ENCODE peak calls at places on chromosome 15, in eight cellular contexts. L, J, D, V, H, P, B and Y are unnamed samples.

GRCh38 chr15:59360305-59360704 is 12.4 kb downstream of the MYO1E start:
- DNase-seq in L (no peak), J (no peak), D (no peak), V (no peak), H (no peak), P (no peak), B (no peak), Y (no peak)

GRCh38 chr15:93037341-93038063 is 51.5 kb downstream of the RGMA start:
- DNase-seq in L (peak; percentile 85), J (no peak), D (peak; percentile 70), V (no peak), H (peak; percentile 64), P (no peak), B (no peak), Y (no peak)

GRCh38 chr15:77974098-77974414 is 103.5 kb downstream of the TBC1D2B start:
- DNase-seq in L (peak; percentile 66), J (no peak), D (peak; percentile 71), V (no peak), H (peak; percentile 74), P (no peak), B (peak; percentile 79), Y (no peak)

GRCh38 chr15:89140595-89140994 is 52.3 kb downstream of the ABHD2 start:
- DNase-seq in L (no peak), J (no peak), D (no peak), V (no peak), H (no peak), P (no peak), B (no peak), Y (no peak)

GRCh38 chr15:39685999-39686613 is 96.5 kb downstream of the FSIP1 start:
- DNase-seq in L (no peak), J (peak; percentile 44), D (peak; percentile 58), V (peak; percentile 65), H (peak; percentile 75), P (peak; percentile 60), B (peak; percentile 50), Y (peak; percentile 54)

GRCh38 chr15:98322551-98322950 is 325.8 kb upstream of the IGF1R start:
- DNase-seq in L (no peak), J (no peak), D (no peak), V (no peak), H (no peak), P (peak; percentile 13), B (no peak), Y (no peak)

GRCh38 chr15:93042211-93042610 is 46.8 kb downstream of the RGMA start:
- DNase-seq in L (peak; percentile 17), J (no peak), D (no peak), V (no peak), H (no peak), P (no peak), B (no peak), Y (no peak)

GRCh38 chr15:51874751-51875644 is 45.5 kb downstream of the TMOD3 start:
- DNase-seq in L (no peak), J (no peak), D (peak; percentile 89), V (peak; percentile 95), H (peak; percentile 96), P (peak; percentile 87), B (peak; percentile 95), Y (no peak)

GRCh38 chr15:27358751-27359434 is 387.9 kb downstream of the GABRG3 start:
- DNase-seq in L (no peak), J (peak; percentile 59), D (peak; percentile 40), V (no peak), H (peak; percentile 3), P (peak; percentile 1), B (no peak), Y (no peak)

GRCh38 chr15:67903708-67904107 is 63.9 kb upstream of the RNU6-1 start:
- DNase-seq in L (no peak), J (no peak), D (no peak), V (no peak), H (no peak), P (no peak), B (no peak), Y (no peak)

GRCh38 chr15:55897560-55898336 is 95.7 kb downstream of the NEDD4 start:
- DNase-seq in L (no peak), J (peak; percentile 70), D (peak; percentile 66), V (peak; percentile 73), H (peak; percentile 71), P (peak; percentile 81), B (peak; percentile 78), Y (peak; percentile 30)

GRCh38 chr15:90837052-90837621 is 31.3 kb upstream of the FURIN start:
- DNase-seq in L (peak; percentile 86), J (no peak), D (no peak), V (no peak), H (no peak), P (no peak), B (no peak), Y (peak; percentile 77)

GRCh38 chr15:73550190-73550589 is 83.0 kb downstream of the NPTN start:
- DNase-seq in L (no peak), J (no peak), D (peak; percentile 17), V (no peak), H (no peak), P (no peak), B (no peak), Y (no peak)

GRCh38 chr15:99015677-99016568 is 8.3 kb upstream of the PGPEP1L start:
- DNase-seq in L (no peak), J (peak; percentile 15), D (no peak), V (no peak), H (no peak), P (peak; percentile 5), B (no peak), Y (no peak)

GRCh38 chr15:52483712-52484111 is 45.0 kb downstream of the MYO5A start:
- DNase-seq in L (no peak), J (no peak), D (peak; percentile 42), V (no peak), H (peak; percentile 67), P (no peak), B (peak; percentile 78), Y (no peak)

GRCh38 chr15:95622843-95623242 is 707.7 kb upstream of the NR2F2 start:
- DNase-seq in L (no peak), J (no peak), D (no peak), V (no peak), H (no peak), P (no peak), B (no peak), Y (no peak)

GRCh38 chr15:41813426-41813825 is 14.5 kb upstream of the JMJD7 start:
- DNase-seq in L (peak; percentile 51), J (no peak), D (no peak), V (no peak), H (no peak), P (no peak), B (no peak), Y (no peak)

GRCh38 chr15:40906947-40907802 is 12.9 kb downstream of the VPS18 start:
- DNase-seq in L (peak; percentile 91), J (peak; percentile 75), D (no peak), V (no peak), H (peak; percentile 53), P (peak; percentile 77), B (peak; percentile 41), Y (peak; percentile 75)

GRCh38 chr15:61818801-61819200 is 241.4 kb downstream of the VPS13C start:
- DNase-seq in L (no peak), J (no peak), D (no peak), V (no peak), H (no peak), P (no peak), B (no peak), Y (no peak)

GRCh38 chr15:57216288-57216687 is 160.0 kb upstream of the CGNL1 start:
- DNase-seq in L (no peak), J (no peak), D (peak; percentile 18), V (peak; percentile 53), H (peak; percentile 75), P (peak; percentile 78), B (peak; percentile 60), Y (peak; percentile 19)

GRCh38 chr15:40878785-40879184 is 4.8 kb upstream of the RHOV start:
- DNase-seq in L (no peak), J (no peak), D (no peak), V (peak; percentile 71), H (no peak), P (no peak), B (peak; percentile 79), Y (peak; percentile 70)

GRCh38 chr15:37979597-37979996 is 45.2 kb downstream of the TMCO5A start:
- DNase-seq in L (no peak), J (no peak), D (no peak), V (no peak), H (no peak), P (no peak), B (no peak), Y (no peak)

GRCh38 chr15:40106203-40107161 is 2.2 kb downstream of the BMF start:
- DNase-seq in L (peak; percentile 86), J (peak; percentile 49), D (peak; percentile 53), V (no peak), H (peak; percentile 88), P (peak; percentile 85), B (no peak), Y (peak; percentile 49)

GRCh38 chr15:50318697-50319096 is 36.3 kb downstream of the GABPB1 start:
- DNase-seq in L (no peak), J (no peak), D (no peak), V (no peak), H (no peak), P (no peak), B (no peak), Y (no peak)

GRCh38 chr15:91882858-91883586 is 29.5 kb downstream of the SLCO3A1 start:
- DNase-seq in L (no peak), J (no peak), D (no peak), V (no peak), H (no peak), P (no peak), B (no peak), Y (no peak)

GRCh38 chr15:70512772-70513362 is 250.5 kb downstream of the UACA start:
- DNase-seq in L (peak; percentile 89), J (peak; percentile 38), D (peak; percentile 50), V (no peak), H (peak; percentile 68), P (peak; percentile 66), B (peak; percentile 41), Y (peak; percentile 88)

GRCh38 chr15:46304320-46304719 is 669.5 kb downstream of the SQOR start:
- DNase-seq in L (no peak), J (peak; percentile 11), D (no peak), V (peak; percentile 54), H (no peak), P (peak; percentile 55), B (peak; percentile 22), Y (peak; percentile 12)

GRCh38 chr15:67196222-67196621 is 58.2 kb downstream of the AAGAB start:
- DNase-seq in L (no peak), J (no peak), D (no peak), V (no peak), H (no peak), P (no peak), B (no peak), Y (no peak)

GRCh38 chr15:83844742-83845141 is 190.8 kb downstream of the ADAMTSL3 start:
- DNase-seq in L (no peak), J (no peak), D (no peak), V (no peak), H (no peak), P (no peak), B (no peak), Y (no peak)

GRCh38 chr15:81336568-81336967 is 12.6 kb upstream of the STARD5 start:
- DNase-seq in L (no peak), J (no peak), D (peak; percentile 28), V (no peak), H (peak; percentile 58), P (peak; percentile 31), B (peak; percentile 14), Y (peak; percentile 69)

GRCh38 chr15:63473999-63474809 is 30.2 kb upstream of the USP3 start:
- DNase-seq in L (peak; percentile 77), J (no peak), D (no peak), V (peak; percentile 85), H (peak; percentile 61), P (no peak), B (peak; percentile 62), Y (peak; percentile 88)

GRCh38 chr15:50685976-50686467 is 575 bp downstream of the TRPM7 start:
- DNase-seq in L (peak; percentile 91), J (peak; percentile 55), D (peak; percentile 52), V (peak; percentile 48), H (peak; percentile 58), P (peak; percentile 66), B (peak; percentile 32), Y (peak; percentile 87)

GRCh38 chr15:100885116-100885515 is 5.5 kb downstream of the ALDH1A3 start:
- DNase-seq in L (no peak), J (no peak), D (no peak), V (no peak), H (no peak), P (no peak), B (no peak), Y (no peak)

GRCh38 chr15:40354408-40355171 is 3.4 kb upstream of the DISP2 start:
- DNase-seq in L (peak; percentile 54), J (peak; percentile 52), D (peak; percentile 73), V (no peak), H (peak; percentile 85), P (peak; percentile 73), B (no peak), Y (no peak)